ENCODE peak calls at places on chromosomes 11 and 22, in four cellular contexts. One of them, this sample, is unnamed.

GRCh38 chr11:69691449-69691848 is 12.4 kb downstream of the FGF19 start:
- DNase-seq in nephron progenitor cell: no peak
- DNase-seq in naive B cell: no peak
- DNase-seq in AML-193: no peak
- DNase-seq in this sample: no peak

GRCh38 chr11:44865866-44866272 is 84.8 kb downstream of the TP53I11 start:
- DNase-seq in nephron progenitor cell: no peak
- DNase-seq in naive B cell: no peak
- DNase-seq in AML-193: no peak
- DNase-seq in this sample: no peak

GRCh38 chr22:16824718-16825687 is at the start of gene XKR3:
- DNase-seq in nephron progenitor cell: no peak
- DNase-seq in naive B cell: no peak
- DNase-seq in AML-193: peak
- DNase-seq in this sample: no peak

GRCh38 chr11:108635106-108635505 is 29.8 kb upstream of the DDX10 start:
- DNase-seq in nephron progenitor cell: no peak
- DNase-seq in naive B cell: no peak
- DNase-seq in AML-193: no peak
- DNase-seq in this sample: no peak

GRCh38 chr11:109196016-109196415 is 226.0 kb upstream of the C11orf87 start:
- DNase-seq in nephron progenitor cell: no peak
- DNase-seq in naive B cell: no peak
- DNase-seq in AML-193: no peak
- DNase-seq in this sample: no peak

GRCh38 chr22:33917744-33918406 is 2.4 kb downstream of the LARGE1 start:
- DNase-seq in nephron progenitor cell: peak
- DNase-seq in naive B cell: no peak
- DNase-seq in AML-193: no peak
- DNase-seq in this sample: no peak

GRCh38 chr11:96259053-96259837 is 83.8 kb downstream of the MAML2 start:
- DNase-seq in nephron progenitor cell: no peak
- DNase-seq in naive B cell: peak
- DNase-seq in AML-193: no peak
- DNase-seq in this sample: no peak

GRCh38 chr22:41915035-41915782 is at the start of gene SHISA8:
- DNase-seq in nephron progenitor cell: peak
- DNase-seq in naive B cell: no peak
- DNase-seq in AML-193: no peak
- DNase-seq in this sample: peak

GRCh38 chr11:77049081-77049480 is 14.9 kb downstream of the B3GNT6 start:
- DNase-seq in nephron progenitor cell: no peak
- DNase-seq in naive B cell: no peak
- DNase-seq in AML-193: no peak
- DNase-seq in this sample: no peak

GRCh38 chr11:66686100-66686785 is 8.6 kb upstream of the RBM4B start:
- DNase-seq in nephron progenitor cell: no peak
- DNase-seq in naive B cell: no peak
- DNase-seq in AML-193: no peak
- DNase-seq in this sample: no peak

GRCh38 chr22:41876275-41876674 is 38.6 kb downstream of the SHISA8 start:
- DNase-seq in nephron progenitor cell: no peak
- DNase-seq in naive B cell: no peak
- DNase-seq in AML-193: no peak
- DNase-seq in this sample: no peak

GRCh38 chr11:66867425-66868040 is 10.7 kb downstream of the LRFN4 start:
- DNase-seq in nephron progenitor cell: no peak
- DNase-seq in naive B cell: no peak
- DNase-seq in AML-193: no peak
- DNase-seq in this sample: no peak

GRCh38 chr11:35305670-35306382 is 113.5 kb downstream of the SLC1A2 start:
- DNase-seq in nephron progenitor cell: peak
- DNase-seq in naive B cell: no peak
- DNase-seq in AML-193: peak
- DNase-seq in this sample: peak

GRCh38 chr11:72144807-72145565 is 9.5 kb downstream of the FOLR3 start:
- DNase-seq in nephron progenitor cell: no peak
- DNase-seq in naive B cell: no peak
- DNase-seq in AML-193: no peak
- DNase-seq in this sample: no peak

GRCh38 chr11:117179048-117179999 is 781 bp downstream of the SIDT2 start:
- DNase-seq in nephron progenitor cell: peak
- DNase-seq in naive B cell: peak
- DNase-seq in AML-193: peak
- DNase-seq in this sample: peak

GRCh38 chr11:102849319-102849718 is 5.9 kb upstream of the MMP3 start:
- DNase-seq in nephron progenitor cell: no peak
- DNase-seq in naive B cell: no peak
- DNase-seq in AML-193: no peak
- DNase-seq in this sample: no peak

GRCh38 chr11:62560566-62561103 is 13.1 kb downstream of the EEF1G start:
- DNase-seq in nephron progenitor cell: peak
- DNase-seq in naive B cell: peak
- DNase-seq in AML-193: peak
- DNase-seq in this sample: peak

GRCh38 chr22:33597274-33597985 is 322.8 kb downstream of the LARGE1 start:
- DNase-seq in nephron progenitor cell: no peak
- DNase-seq in naive B cell: no peak
- DNase-seq in AML-193: no peak
- DNase-seq in this sample: no peak

GRCh38 chr11:24642648-24643047 is 145.8 kb downstream of the LUZP2 start:
- DNase-seq in nephron progenitor cell: no peak
- DNase-seq in naive B cell: no peak
- DNase-seq in AML-193: no peak
- DNase-seq in this sample: no peak

GRCh38 chr11:35671396-35672127 is 9.0 kb downstream of the TRIM44 start:
- DNase-seq in nephron progenitor cell: no peak
- DNase-seq in naive B cell: no peak
- DNase-seq in AML-193: no peak
- DNase-seq in this sample: no peak

GRCh38 chr11:57475671-57476222 is 15.4 kb downstream of the RTN4RL2 start:
- DNase-seq in nephron progenitor cell: no peak
- DNase-seq in naive B cell: no peak
- DNase-seq in AML-193: no peak
- DNase-seq in this sample: no peak

GRCh38 chr11:123509737-123510578 is 79.9 kb downstream of the GRAMD1B start:
- DNase-seq in nephron progenitor cell: peak
- DNase-seq in naive B cell: no peak
- DNase-seq in AML-193: no peak
- DNase-seq in this sample: peak

GRCh38 chr22:19527321-19527721 is 3.1 kb upstream of the CLDN5 start:
- DNase-seq in nephron progenitor cell: no peak
- DNase-seq in naive B cell: no peak
- DNase-seq in AML-193: no peak
- DNase-seq in this sample: no peak

GRCh38 chr11:35237345-35237744 is 98.4 kb downstream of the CD44 start:
- DNase-seq in nephron progenitor cell: no peak
- DNase-seq in naive B cell: no peak
- DNase-seq in AML-193: no peak
- DNase-seq in this sample: no peak

GRCh38 chr11:47136921-47137320 is 39.8 kb downstream of the ARFGAP2 start:
- DNase-seq in nephron progenitor cell: no peak
- DNase-seq in naive B cell: no peak
- DNase-seq in AML-193: no peak
- DNase-seq in this sample: no peak

GRCh38 chr11:79543101-79543500 is 102.3 kb upstream of the TENM4 start:
- DNase-seq in nephron progenitor cell: no peak
- DNase-seq in naive B cell: no peak
- DNase-seq in AML-193: no peak
- DNase-seq in this sample: no peak

GRCh38 chr22:50031189-50032091 is 18.9 kb upstream of the IL17REL start:
- DNase-seq in nephron progenitor cell: no peak
- DNase-seq in naive B cell: no peak
- DNase-seq in AML-193: no peak
- DNase-seq in this sample: peak

GRCh38 chr11:60118333-60118732 is 29.9 kb downstream of the MS4A2 start:
- DNase-seq in nephron progenitor cell: no peak
- DNase-seq in naive B cell: no peak
- DNase-seq in AML-193: no peak
- DNase-seq in this sample: no peak

GRCh38 chr11:34616086-34616485 is 4.8 kb upstream of the EHF start:
- DNase-seq in nephron progenitor cell: no peak
- DNase-seq in naive B cell: no peak
- DNase-seq in AML-193: no peak
- DNase-seq in this sample: no peak

GRCh38 chr11:43447124-43447523 is 88.4 kb downstream of the TTC17 start:
- DNase-seq in nephron progenitor cell: no peak
- DNase-seq in naive B cell: no peak
- DNase-seq in AML-193: no peak
- DNase-seq in this sample: no peak

GRCh38 chr11:134951305-134951700 is 539.3 kb upstream of the B3GAT1 start:
- DNase-seq in nephron progenitor cell: no peak
- DNase-seq in naive B cell: no peak
- DNase-seq in AML-193: no peak
- DNase-seq in this sample: no peak

GRCh38 chr11:57222239-57222638 is 14.8 kb downstream of the APLNR start:
- DNase-seq in nephron progenitor cell: no peak
- DNase-seq in naive B cell: no peak
- DNase-seq in AML-193: no peak
- DNase-seq in this sample: no peak